ENCODE peak calls at places on chromosomes 1 and 21, in four cellular contexts. B, M, G and U are unnamed samples.

GRCh38 chr1:44707112-44707881 is 23.7 kb downstream of the RNU5D-1 start:
- DNase-seq in B (no peak), M (no peak), G (no peak), U (no peak)

GRCh38 chr1:203142684-203143408 is 15.3 kb downstream of the ADORA1 start:
- DNase-seq in B (no peak), M (no peak), G (no peak), U (no peak)

GRCh38 chr1:237684236-237684635 is 206.5 kb downstream of the ZP4 start:
- DNase-seq in B (no peak), M (no peak), G (no peak), U (no peak)

GRCh38 chr1:1283821-1284220 is 3.6 kb downstream of the SCNN1D start:
- DNase-seq in B (no peak), M (peak; percentile 56), G (no peak), U (no peak)

GRCh38 chr1:243394610-243395490 is 139.0 kb downstream of the SDCCAG8 start:
- DNase-seq in B (no peak), M (no peak), G (no peak), U (no peak)

GRCh38 chr1:56437959-56438358 is 141.4 kb downstream of the PLPP3 start:
- DNase-seq in B (no peak), M (no peak), G (no peak), U (no peak)

GRCh38 chr1:184569106-184569505 is 182.3 kb downstream of the C1orf21 start:
- DNase-seq in B (no peak), M (no peak), G (no peak), U (no peak)

GRCh38 chr1:223216482-223217205 is 73.6 kb upstream of the TLR5 start:
- DNase-seq in B (no peak), M (no peak), G (no peak), U (no peak)

GRCh38 chr1:163970699-163971098 is 588.3 kb upstream of the PBX1 start:
- DNase-seq in B (no peak), M (no peak), G (no peak), U (no peak)

GRCh38 chr21:16514316-16514715 is 784.5 kb downstream of the USP25 start:
- DNase-seq in B (no peak), M (no peak), G (no peak), U (no peak)

GRCh38 chr21:42186591-42186990 is 32.3 kb upstream of the ABCG1 start:
- DNase-seq in B (no peak), M (no peak), G (no peak), U (no peak)

GRCh38 chr1:203406446-203407045 is 55.6 kb upstream of the FMOD start:
- DNase-seq in B (no peak), M (no peak), G (no peak), U (no peak)

GRCh38 chr1:158101944-158102343 is 78.8 kb upstream of the CD1D start:
- DNase-seq in B (no peak), M (peak; percentile 5), G (no peak), U (no peak)